ENCODE peak calls at places on chromosomes 13 and 19, in four cellular contexts. F is ovary, H is H1, A is A549. N is an unnamed sample.

GRCh38 chr13:71517004-71517403 is 350.0 kb downstream of the DACH1 start:
- DNase-seq in A (no peak), F (no peak), H (no peak), N (no peak)

GRCh38 chr19:46925548-46925950 is 64.8 kb downstream of the ARHGAP35 start:
- DNase-seq in H (no peak), A (peak; percentile 85), F (no peak), N (peak; percentile 11)

GRCh38 chr19:325173-325936 is 19.2 kb downstream of the MIER2 start:
- DNase-seq in A (no peak), F (no peak), H (no peak), N (no peak)

GRCh38 chr13:98910501-98910951 is 67.3 kb downstream of the DOCK9 start:
- DNase-seq in F (no peak), A (peak; percentile 44), H (no peak), N (peak; percentile 56)

GRCh38 chr13:80166352-80166751 is 174.6 kb downstream of the SPRY2 start:
- DNase-seq in F (no peak), H (no peak), A (no peak), N (no peak)

GRCh38 chr19:54133312-54133956 is 4.1 kb upstream of the CNOT3 start:
- DNase-seq in F (no peak), A (peak; percentile 89), H (peak; percentile 78), N (peak; percentile 56)

GRCh38 chr19:10061717-10062310 is 24.3 kb upstream of the SHFL start:
- DNase-seq in A (no peak), H (no peak), F (no peak), N (no peak)

GRCh38 chr19:3338541-3339181 is 27.7 kb upstream of the NFIC start:
- DNase-seq in A (no peak), H (no peak), F (peak; percentile 52), N (no peak)

GRCh38 chr13:58238972-58239773 is 607.6 kb downstream of the PCDH17 start:
- DNase-seq in F (no peak), H (no peak), A (no peak), N (no peak)

GRCh38 chr13:113103646-113104045 is 1.9 kb upstream of the F7 start:
- DNase-seq in F (no peak), H (no peak), A (no peak), N (no peak)

GRCh38 chr19:8585894-8586750 is 8.9 kb upstream of the MYO1F start:
- DNase-seq in F (no peak), A (peak; percentile 61), H (peak; percentile 64), N (peak; percentile 58)

GRCh38 chr19:44476559-44477408 is 23.5 kb downstream of the ZNF180 start:
- DNase-seq in F (no peak), H (no peak), A (peak; percentile 66), N (no peak)

GRCh38 chr13:27721681-27722080 is 70.6 kb upstream of the GSX1 start:
- DNase-seq in F (no peak), A (no peak), H (no peak), N (no peak)

GRCh38 chr19:9819590-9819898 is 665 bp upstream of the FBXL12 start:
- DNase-seq in F (no peak), A (no peak), H (no peak), N (peak; percentile 95)

GRCh38 chr13:28451482-28452217 is 43.3 kb downstream of the FLT1 start:
- DNase-seq in F (no peak), H (no peak), A (no peak), N (no peak)

GRCh38 chr19:40831502-40832430 is 18.5 kb downstream of the CYP2A6 start:
- DNase-seq in A (peak; percentile 90), F (peak; percentile 19), H (no peak), N (peak; percentile 52)

DNA sequence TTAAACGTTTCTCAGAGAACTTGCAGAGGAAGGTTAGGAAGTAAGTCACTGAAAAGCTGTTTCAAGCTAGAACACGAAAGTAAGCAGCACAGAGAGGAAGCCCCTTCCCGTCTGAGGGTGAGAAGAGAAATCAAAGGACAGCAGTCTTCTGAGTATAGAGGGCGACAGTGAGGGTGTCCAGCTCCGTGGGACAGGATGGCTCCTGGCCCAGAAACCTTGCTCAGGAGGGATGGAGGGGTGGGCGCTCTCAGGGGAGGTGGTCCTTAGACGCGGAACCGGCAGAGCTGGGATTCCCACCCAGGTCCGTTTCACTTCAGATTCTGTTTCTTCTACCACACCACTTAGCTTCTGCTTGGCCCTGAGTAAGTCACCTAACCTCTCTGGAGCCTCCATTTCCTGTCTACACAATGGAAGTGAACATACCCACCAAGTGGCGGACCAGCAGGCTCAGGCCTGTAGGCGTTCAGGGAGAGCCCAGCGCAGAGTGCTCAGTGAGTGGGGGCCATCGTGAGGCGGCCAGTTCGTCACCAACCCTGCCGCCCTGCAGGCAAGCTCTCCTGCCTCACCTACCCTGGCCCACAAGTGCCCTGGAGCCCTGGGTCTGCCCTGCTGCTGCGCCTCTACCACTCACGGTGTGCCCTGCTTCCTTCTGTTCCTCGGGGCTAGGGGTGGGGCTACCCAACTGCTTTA is 5.5 kb upstream of the RSPH6A start:
- DNase-seq in A (no peak), H (no peak), F (no peak), N (no peak)
- TF ChIP-seq POLR2A in A (no peak), H (no peak), F (no peak), N (no peak)

GRCh38 chr13:26213982-26214381 is 8.1 kb downstream of the RNF6 start:
- DNase-seq in F (no peak), H (no peak), A (no peak), N (no peak)
- TF ChIP-seq POLR2A in F (no peak), H (no peak), A (no peak), N (no peak)

GRCh38 chr19:55231391-55232283 is 3.1 kb upstream of the TMEM86B start:
- DNase-seq in H (no peak), A (no peak), F (no peak), N (no peak)

GRCh38 chr19:55230329-55230728 is 1.8 kb upstream of the TMEM86B start:
- DNase-seq in A (no peak), F (no peak), H (no peak), N (no peak)

GRCh38 chr19:55230780-55231179 is 2.2 kb upstream of the TMEM86B start:
- DNase-seq in A (no peak), F (no peak), H (no peak), N (no peak)

GRCh38 chr19:55232986-55233385 is 4.4 kb upstream of the TMEM86B start:
- DNase-seq in A (no peak), F (no peak), H (no peak), N (no peak)

DNA sequence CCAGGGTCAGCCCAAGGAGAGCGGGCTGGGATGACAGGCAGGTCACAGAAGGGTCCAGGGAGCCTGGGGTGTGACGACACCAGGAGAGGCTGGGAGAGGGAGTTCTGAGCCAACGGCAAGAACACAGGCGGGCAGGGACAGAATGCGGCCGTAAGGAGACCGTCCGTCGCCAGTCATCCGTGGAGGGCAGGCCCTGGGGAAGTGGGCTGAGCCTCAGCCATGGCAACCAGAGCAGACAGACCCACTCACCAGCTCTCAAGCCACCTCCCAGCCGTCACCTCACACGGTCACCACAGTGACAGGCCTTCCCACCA is 3.7 kb upstream of the TMEM86B start:
- DNase-seq in H (no peak), A (no peak), F (no peak), N (no peak)
- TF ChIP-seq POLR2A in H (no peak), A (no peak), F (no peak), N (no peak)

GRCh38 chr13:24217601-24218281 is 57.2 kb downstream of the SPATA13 start:
- DNase-seq in F (no peak), A (peak; percentile 32), H (no peak), N (no peak)
- TF ChIP-seq POLR2A in F (no peak), A (no peak), H (no peak), N (no peak)

GRCh38 chr13:32587774-32588165 is 1.5 kb downstream of the PDS5B start:
- DNase-seq in A (no peak), F (no peak), H (no peak), N (no peak)

GRCh38 chr13:32585625-32586021 is 629 bp upstream of the PDS5B start:
- DNase-seq in F (peak; percentile 40), H (no peak), A (no peak), N (no peak)

GRCh38 chr13:32582991-32583390 is 3.3 kb upstream of the PDS5B start:
- DNase-seq in A (no peak), H (no peak), F (no peak), N (no peak)

GRCh38 chr13:32587014-32587773 is 942 bp downstream of the PDS5B start:
- DNase-seq in F (peak; percentile 81), A (peak; percentile 38), H (no peak), N (peak; percentile 27)

GRCh38 chr13:32586022-32586900 is at the start of gene PDS5B:
- DNase-seq in A (peak; percentile 89), F (peak; percentile 97), H (peak; percentile 78), N (peak; percentile 77)
- TF ChIP-seq POLR2A in A (no peak), F (peak; percentile 11), H (no peak), N (peak; percentile 46)

N was measured in H54.